ENCODE peak calls at places on chromosome 14, in five cellular contexts. X, R, C, T and Y are unnamed samples.
A peak's percentile ranks its signal among the peaks of the same experiment; 100 is the strongest.

GRCh38 chr14:23186913-23187654 is 3.6 kb upstream of the SLC7A8 start:
- DNase-seq in X (peak; percentile 68), R (no peak), C (no peak), T (peak; percentile 41), Y (no peak)

GRCh38 chr14:90742709-90743108 is 73.5 kb downstream of the TTC7B start:
- DNase-seq in X (no peak), R (no peak), C (no peak), T (no peak), Y (no peak)

GRCh38 chr14:90599748-90600507 is 203.1 kb downstream of the CALM1 start:
- DNase-seq in X (peak; percentile 4), R (no peak), C (no peak), T (no peak), Y (no peak)

GRCh38 chr14:95267306-95267705 is 52.4 kb downstream of the CLMN start:
- DNase-seq in X (no peak), R (no peak), C (no peak), T (no peak), Y (no peak)

GRCh38 chr14:24415421-24416253 is 13.8 kb downstream of the CBLN3 start:
- DNase-seq in X (no peak), R (no peak), C (no peak), T (no peak), Y (no peak)

GRCh38 chr14:81811705-81812269 is 278.1 kb upstream of the SEL1L start:
- DNase-seq in X (no peak), R (no peak), C (no peak), T (no peak), Y (no peak)

GRCh38 chr14:54354096-54354495 is 42.7 kb upstream of the CDKN3 start:
- DNase-seq in X (no peak), R (no peak), C (no peak), T (no peak), Y (no peak)

GRCh38 chr14:42047421-42048045 is 440.9 kb downstream of the LRFN5 start:
- DNase-seq in X (no peak), R (no peak), C (no peak), T (no peak), Y (no peak)

GRCh38 chr14:75854247-75854799 is 127.5 kb downstream of the TGFB3 start:
- DNase-seq in X (no peak), R (no peak), C (no peak), T (no peak), Y (no peak)

GRCh38 chr14:51283402-51283825 is 43.4 kb downstream of the TMX1 start:
- DNase-seq in X (peak; percentile 84), R (no peak), C (peak; percentile 21), T (peak; percentile 25), Y (no peak)

GRCh38 chr14:52926994-52927393 is 23.9 kb downstream of the FERMT2 start:
- DNase-seq in X (peak; percentile 38), R (no peak), C (no peak), T (no peak), Y (no peak)

GRCh38 chr14:64807588-64807987 is 72.1 kb downstream of the SPTB start:
- DNase-seq in X (no peak), R (no peak), C (no peak), T (no peak), Y (no peak)

GRCh38 chr14:100199240-100199860 is 39.6 kb upstream of the YY1 start:
- DNase-seq in X (no peak), R (no peak), C (no peak), T (no peak), Y (no peak)

GRCh38 chr14:99752486-99753121 is 40.6 kb upstream of the EML1 start:
- DNase-seq in X (peak; percentile 32), R (no peak), C (no peak), T (no peak), Y (no peak)

GRCh38 chr14:86802726-86803125 is 1190.3 kb downstream of the GALC start:
- DNase-seq in X (peak; percentile 14), R (no peak), C (no peak), T (no peak), Y (no peak)

GRCh38 chr14:77124345-77125274 is 17.0 kb downstream of the ZDHHC22 start:
- DNase-seq in X (no peak), R (peak; percentile 80), C (no peak), T (peak; percentile 63), Y (peak; percentile 56)

GRCh38 chr14:32324601-32325000 is 4.5 kb upstream of the AKAP6 start:
- DNase-seq in X (no peak), R (no peak), C (no peak), T (no peak), Y (no peak)

GRCh38 chr14:88476825-88477224 is 78.0 kb downstream of the PTPN21 start:
- DNase-seq in X (no peak), R (no peak), C (no peak), T (no peak), Y (no peak)

GRCh38 chr14:21070610-21071224 is 613 bp downstream of the ARHGEF40 start:
- DNase-seq in X (peak; percentile 23), R (no peak), C (no peak), T (peak; percentile 28), Y (no peak)